ENCODE peak calls at places on chromosomes 5 and 9, in four cellular contexts. One of them, this sample, is unnamed.

GRCh38 chr9:113569472-113570060 is 106.0 kb downstream of the RGS3 start:
- DNase-seq in HepG2: no peak
- DNase-seq in K562: no peak
- DNase-seq in GM12878: no peak
- DNase-seq in this sample: no peak

GRCh38 chr5:141258464-141258863 is 13.3 kb downstream of the PCDHB15 start:
- DNase-seq in HepG2: no peak
- DNase-seq in K562: no peak
- DNase-seq in GM12878: no peak
- DNase-seq in this sample: no peak

GRCh38 chr5:137217599-137218200 is 281.4 kb downstream of the SPOCK1 start:
- DNase-seq in HepG2: no peak
- DNase-seq in K562: no peak
- DNase-seq in GM12878: no peak
- DNase-seq in this sample: no peak

GRCh38 chr9:114931407-114931806 is 1.0 kb upstream of the TNFSF8 start:
- DNase-seq in HepG2: no peak
- DNase-seq in K562: no peak
- DNase-seq in GM12878: no peak
- DNase-seq in this sample: no peak

GRCh38 chr5:20680718-20681302 is 692.8 kb upstream of the CDH18 start:
- DNase-seq in HepG2: no peak
- DNase-seq in K562: no peak
- DNase-seq in GM12878: no peak
- DNase-seq in this sample: no peak

GRCh38 chr5:115855959-115856358 is 14.2 kb downstream of the AP3S1 start:
- DNase-seq in HepG2: no peak
- DNase-seq in K562: no peak
- DNase-seq in GM12878: no peak
- DNase-seq in this sample: no peak

GRCh38 chr9:3884736-3885135 is 358.9 kb upstream of the RFX3 start:
- DNase-seq in HepG2: no peak
- DNase-seq in K562: no peak
- DNase-seq in GM12878: no peak
- DNase-seq in this sample: no peak

GRCh38 chr9:35236692-35237091 is 74.9 kb downstream of the UNC13B start:
- DNase-seq in HepG2: no peak
- DNase-seq in K562: no peak
- DNase-seq in GM12878: no peak
- DNase-seq in this sample: no peak

GRCh38 chr9:120946259-120946658 is 19.7 kb upstream of the TRAF1 start:
- DNase-seq in HepG2: no peak
- DNase-seq in K562: no peak
- DNase-seq in GM12878: no peak
- DNase-seq in this sample: no peak

GRCh38 chr5:157189223-157189622 is 8.6 kb downstream of the ITK start:
- DNase-seq in HepG2: no peak
- DNase-seq in K562: no peak
- DNase-seq in GM12878: no peak
- DNase-seq in this sample: no peak

GRCh38 chr5:164204338-164204946 is 699.0 kb downstream of the MAT2B start:
- DNase-seq in HepG2: no peak
- DNase-seq in K562: no peak
- DNase-seq in GM12878: no peak
- DNase-seq in this sample: no peak

GRCh38 chr9:124632077-124632621 is 125.0 kb upstream of the NR5A1 start:
- DNase-seq in HepG2: no peak
- DNase-seq in K562: no peak
- DNase-seq in GM12878: no peak
- DNase-seq in this sample: no peak

GRCh38 chr9:78598120-78598519 is 301.2 kb downstream of the PSAT1 start:
- DNase-seq in HepG2: no peak
- DNase-seq in K562: no peak
- DNase-seq in GM12878: no peak
- DNase-seq in this sample: no peak

GRCh38 chr5:43603535-43604363 is 769 bp downstream of the NNT start:
- DNase-seq in HepG2: peak
- DNase-seq in K562: peak
- DNase-seq in GM12878: peak
- DNase-seq in this sample: peak

GRCh38 chr5:148910216-148910615 is 83.8 kb downstream of the ADRB2 start:
- DNase-seq in HepG2: no peak
- DNase-seq in K562: no peak
- DNase-seq in GM12878: no peak
- DNase-seq in this sample: no peak

GRCh38 chr9:101114317-101114716 is 85.8 kb downstream of the PLPPR1 start:
- DNase-seq in HepG2: no peak
- DNase-seq in K562: no peak
- DNase-seq in GM12878: no peak
- DNase-seq in this sample: no peak

GRCh38 chr9:105187781-105188180 is 56.7 kb upstream of the SLC44A1 start:
- DNase-seq in HepG2: peak
- DNase-seq in K562: no peak
- DNase-seq in GM12878: no peak
- DNase-seq in this sample: no peak

DNA sequence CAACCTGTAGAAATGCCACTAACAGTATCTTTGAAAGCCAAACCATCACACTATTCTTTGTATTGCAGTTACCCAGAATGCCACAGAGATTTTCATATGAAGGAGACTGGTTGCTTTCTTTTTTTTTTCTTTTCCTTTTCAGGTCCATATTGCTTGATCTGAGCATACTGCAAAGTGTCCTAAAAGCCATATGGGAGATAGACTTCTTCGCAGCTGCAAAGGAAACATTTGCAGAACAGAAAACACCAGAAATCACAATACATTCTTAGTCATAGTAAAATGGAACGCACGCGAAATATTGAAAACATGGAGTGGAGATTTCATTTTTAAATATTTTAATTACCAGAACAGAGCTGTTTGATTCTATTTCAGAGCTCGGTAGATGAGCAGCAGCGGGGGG is 284.1 kb downstream of the NFIB start:
- DNase-seq in HepG2: no peak
- DNase-seq in K562: no peak
- DNase-seq in GM12878: no peak
- DNase-seq in this sample: no peak
- TF ChIP-seq FOXM1 in HepG2: no peak
- TF ChIP-seq FOXM1 in K562: no peak
- TF ChIP-seq FOXM1 in GM12878: no peak
- TF ChIP-seq FOXM1 in this sample: no peak

GRCh38 chr5:91189480-91190332 is 193.4 kb downstream of the ARRDC3 start:
- DNase-seq in HepG2: peak
- DNase-seq in K562: no peak
- DNase-seq in GM12878: no peak
- DNase-seq in this sample: no peak
- TF ChIP-seq FOXK2 in HepG2: no peak
- TF ChIP-seq FOXK2 in K562: no peak
- TF ChIP-seq FOXK2 in GM12878: no peak
- TF ChIP-seq FOXK2 in this sample: no peak

DNA sequence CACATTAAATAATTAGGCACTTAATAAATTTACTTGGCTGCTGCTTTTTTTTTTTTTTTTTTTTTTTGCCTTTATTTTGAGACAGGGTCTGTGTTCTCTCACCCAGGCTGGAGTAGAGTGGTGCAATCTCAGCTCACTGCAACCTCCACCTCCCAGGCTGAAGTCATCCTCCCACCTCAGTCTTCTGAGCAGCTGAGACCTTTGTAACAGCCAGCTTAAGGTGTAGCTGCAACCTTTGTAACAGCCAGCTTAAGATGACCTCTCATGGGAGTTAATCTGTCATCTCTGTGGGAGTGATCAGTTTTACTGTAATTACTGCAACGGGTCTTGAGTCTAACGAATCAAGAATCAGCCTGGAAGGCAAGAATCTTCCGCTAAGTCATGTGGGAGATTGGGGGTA is 31.6 kb upstream of the SNX2 start:
- DNase-seq in HepG2: no peak
- DNase-seq in K562: no peak
- DNase-seq in GM12878: no peak
- DNase-seq in this sample: no peak
- TF ChIP-seq BHLHE40 in HepG2: no peak
- TF ChIP-seq BHLHE40 in K562: no peak
- TF ChIP-seq BHLHE40 in GM12878: no peak
- TF ChIP-seq BHLHE40 in this sample: no peak

DNA sequence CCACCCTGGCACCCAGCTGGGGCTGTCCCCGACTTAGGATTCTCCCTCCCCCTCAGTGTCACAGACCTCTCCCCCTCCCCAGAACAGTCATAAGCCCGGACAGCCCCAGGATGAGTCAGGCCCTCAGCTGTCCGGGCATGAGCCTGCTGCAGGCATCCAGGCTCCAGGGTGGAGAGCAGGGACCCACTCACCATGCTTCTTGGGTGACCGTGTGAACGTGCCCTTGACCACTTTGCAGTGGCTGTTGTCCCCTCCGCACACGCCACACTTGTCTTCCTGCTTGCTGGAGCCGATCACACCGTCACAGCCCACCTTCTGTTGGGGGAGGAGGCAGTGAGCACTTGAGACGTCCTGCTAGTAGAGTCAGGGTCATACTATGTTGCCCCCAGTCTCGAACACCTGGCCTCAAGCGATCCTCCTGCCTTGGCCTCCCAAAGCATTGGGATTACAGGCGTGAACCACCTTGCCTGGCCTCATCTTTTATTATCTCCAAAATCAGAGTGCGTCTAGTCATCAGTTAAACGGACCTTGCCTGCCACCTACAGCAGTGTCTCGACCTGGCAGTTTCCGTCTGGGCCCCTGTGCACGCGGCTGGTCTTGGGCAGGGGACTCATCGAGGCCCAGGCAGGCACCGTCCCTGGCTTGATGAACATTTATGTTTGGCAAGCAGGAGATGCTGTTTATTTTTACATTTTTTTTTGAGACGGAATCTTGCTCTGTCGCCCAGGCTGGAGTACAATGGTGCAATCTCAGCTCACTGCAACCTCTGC is 72.6 kb downstream of the ZNF354C start:
- DNase-seq in HepG2: no peak
- DNase-seq in K562: no peak
- DNase-seq in GM12878: no peak
- DNase-seq in this sample: no peak
- TF ChIP-seq FOXM1 in HepG2: no peak
- TF ChIP-seq FOXM1 in K562: no peak
- TF ChIP-seq FOXM1 in GM12878: no peak
- TF ChIP-seq FOXM1 in this sample: no peak

DNA sequence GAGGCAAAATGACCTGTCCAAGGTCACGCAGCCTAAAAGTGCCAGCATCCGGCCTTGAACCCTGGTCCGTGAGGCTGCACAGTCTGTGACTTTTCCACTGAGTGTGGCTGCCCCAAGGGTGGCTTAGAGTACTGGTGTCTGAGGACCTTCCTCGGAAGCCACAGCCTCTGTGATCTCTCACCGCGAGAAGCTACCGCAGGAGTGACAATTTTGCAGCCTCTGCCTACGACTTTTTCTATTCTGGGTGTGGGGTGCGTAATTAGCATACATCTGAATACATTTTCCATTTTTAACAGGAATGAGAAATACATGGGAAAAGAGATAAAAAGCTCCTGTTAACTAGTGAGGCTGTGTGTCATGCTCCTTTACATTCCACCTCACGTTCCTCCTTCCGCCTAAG is 48.4 kb upstream of the HRH2 start:
- DNase-seq in HepG2: no peak
- DNase-seq in K562: no peak
- DNase-seq in GM12878: no peak
- DNase-seq in this sample: no peak
- TF ChIP-seq FOXK2 in HepG2: no peak
- TF ChIP-seq FOXK2 in K562: no peak
- TF ChIP-seq FOXK2 in GM12878: no peak
- TF ChIP-seq FOXK2 in this sample: no peak

GRCh38 chr9:129964901-129965734 is 77.9 kb downstream of the FNBP1 start:
- DNase-seq in HepG2: no peak
- DNase-seq in K562: no peak
- DNase-seq in GM12878: no peak
- DNase-seq in this sample: no peak
- TF ChIP-seq BHLHE40 in HepG2: no peak
- TF ChIP-seq BHLHE40 in K562: no peak
- TF ChIP-seq BHLHE40 in GM12878: no peak
- TF ChIP-seq BHLHE40 in this sample: no peak

GRCh38 chr5:151684690-151685361 is 1.9 kb downstream of the SPARC start:
- DNase-seq in HepG2: no peak
- DNase-seq in K562: no peak
- DNase-seq in GM12878: no peak
- DNase-seq in this sample: no peak
- TF ChIP-seq FOXM1 in HepG2: no peak
- TF ChIP-seq FOXM1 in K562: no peak
- TF ChIP-seq FOXM1 in GM12878: no peak
- TF ChIP-seq FOXM1 in this sample: no peak

GRCh38 chr9:136409557-136410455 is 608 bp downstream of the ENTR1 start:
- DNase-seq in HepG2: peak
- DNase-seq in K562: no peak
- DNase-seq in GM12878: no peak
- DNase-seq in this sample: peak
- TF ChIP-seq FOXK2 in HepG2: no peak
- TF ChIP-seq FOXK2 in K562: no peak
- TF ChIP-seq FOXK2 in GM12878: no peak
- TF ChIP-seq FOXK2 in this sample: no peak

GRCh38 chr9:131043097-131043496 is 34.1 kb downstream of the LAMC3 start:
- DNase-seq in HepG2: no peak
- DNase-seq in K562: no peak
- DNase-seq in GM12878: no peak
- DNase-seq in this sample: no peak
- TF ChIP-seq BHLHE40 in HepG2: no peak
- TF ChIP-seq BHLHE40 in K562: no peak
- TF ChIP-seq BHLHE40 in GM12878: no peak
- TF ChIP-seq BHLHE40 in this sample: no peak

This sample was measured in HEK293T.